ENCODE peak calls at places on chromosomes 5 and 9, in nine cellular contexts. O is upper lobe of left lung; I is activated T-cell treated with anti-CD3 and anti-CD28 coated beads, Interleukin-2, amount 50 U/mL, for 4 hours; A is stimulated activated naive CD8-positive, alpha-beta T cell treated with anti-CD3 and anti-CD28 coated beads, Interleukin-15, Interleukin-2, amounts not matched to agents 100 U/mL and 50 U/mL, for 24 hours; R is Panc1; P is effector memory CD8-positive, alpha-beta T cell; W is left colon; L is activated CD4-positive, alpha-beta T cell treated with anti-CD3 and anti-CD28 coated beads for 36 hours; V is aorta. S is an unnamed sample.

GRCh38 chr9:99023831-99024230 is 80.1 kb downstream of the COL15A1 start:
- ATAC-seq in P (no peak), I (no peak), L (no peak), A (no peak), W (no peak), V (peak), O (no peak), R (no peak), S (no peak)

GRCh38 chr9:97237311-97237786 is 70.1 kb upstream of the CCDC180 start:
- ATAC-seq in V (no peak), L (no peak), R (no peak), W (no peak), A (no peak), I (no peak), P (no peak), O (no peak), S (no peak)

GRCh38 chr9:113594484-113595299 is 131.2 kb downstream of the RGS3 start:
- ATAC-seq in A (no peak), R (no peak), O (no peak), P (no peak), V (peak), W (no peak), L (no peak), I (no peak), S (peak)

GRCh38 chr5:135324897-135325650 is 74.0 kb downstream of the MACROH2A1 start:
- ATAC-seq in R (no peak), O (no peak), I (peak), V (no peak), P (no peak), A (no peak), W (peak), L (peak), S (no peak)

GRCh38 chr9:82552784-82553183 is 510.2 kb downstream of the RASEF start:
- ATAC-seq in O (no peak), P (no peak), R (no peak), I (no peak), W (no peak), A (no peak), L (no peak), V (no peak), S (no peak)

GRCh38 chr5:56012281-56012963 is 17.7 kb upstream of the IL6ST start:
- ATAC-seq in P (peak), A (peak), W (peak), O (peak), I (peak), R (peak), L (peak), V (no peak), S (peak)

GRCh38 chr5:114857951-114858401 is 311.7 kb downstream of the TRIM36 start:
- ATAC-seq in L (no peak), W (no peak), P (no peak), R (no peak), I (no peak), O (peak), A (no peak), V (peak), S (no peak)

GRCh38 chr5:6475626-6476312 is 27.1 kb downstream of the UBE2QL1 start:
- ATAC-seq in P (no peak), W (no peak), R (no peak), A (no peak), V (no peak), L (no peak), I (no peak), O (no peak), S (no peak)

GRCh38 chr5:431001-431710 is 11.8 kb upstream of the EXOC3 start:
- ATAC-seq in O (peak), P (peak), A (peak), I (peak), R (peak), L (peak), V (no peak), W (peak), S (peak)

GRCh38 chr9:120875643-120875953 is 1.4 kb downstream of the PHF19 start:
- ATAC-seq in P (no peak), R (no peak), W (no peak), O (no peak), L (no peak), I (no peak), A (no peak), V (no peak), S (peak)

GRCh38 chr9:29203216-29203930 is 1630.1 kb upstream of the C9orf72 start:
- ATAC-seq in V (no peak), I (no peak), L (no peak), W (no peak), A (no peak), R (no peak), P (no peak), O (no peak), S (no peak)

GRCh38 chr9:135478858-135479468 is 619 bp upstream of the PPP1R26 start:
- ATAC-seq in I (no peak), L (no peak), A (peak), O (peak), V (peak), R (peak), W (peak), P (peak), S (peak)